ENCODE peak calls at places on chromosome 18, in six cellular contexts. N is T-helper 1 cell; Z is NCI-H2029 treated with DMSO at 0.1 percent for 48 hours; W is WERI-Rb-1; J is naive thymus-derived CD8-positive, alpha-beta T cell; C is lung. E is an unnamed sample.

GRCh38 chr18:30925795-30926194 is 116.7 kb downstream of the DSC3 start:
- DNase-seq in N (no peak), Z (no peak), W (no peak), J (no peak), C (no peak), E (no peak)

GRCh38 chr18:51622676-51623075 is 425.2 kb upstream of the MEX3C start:
- DNase-seq in N (no peak), Z (no peak), W (peak), J (no peak), C (no peak), E (no peak)

GRCh38 chr18:63578357-63578958 is 8.7 kb upstream of the SERPINB13 start:
- DNase-seq in N (peak), Z (no peak), W (peak), J (no peak), C (no peak), E (peak)

GRCh38 chr18:77054288-77054605 is 78.3 kb downstream of the MBP start:
- DNase-seq in N (peak), Z (no peak), W (peak), J (no peak), C (no peak), E (no peak)

GRCh38 chr18:72866901-72867701 is 686 bp downstream of the NETO1 start:
- DNase-seq in N (no peak), Z (no peak), W (peak), J (no peak), C (no peak), E (no peak)

GRCh38 chr18:31499157-31499524 is 1.2 kb downstream of the DSG2 start:
- DNase-seq in N (no peak), Z (no peak), W (no peak), J (no peak), C (no peak), E (peak)

GRCh38 chr18:44791520-44791919 is 110.8 kb downstream of the SETBP1 start:
- DNase-seq in N (no peak), Z (no peak), W (no peak), J (no peak), C (no peak), E (no peak)

GRCh38 chr18:28559511-28559910 is 382.6 kb upstream of the CDH2 start:
- DNase-seq in N (no peak), Z (no peak), W (no peak), J (no peak), C (no peak), E (no peak)

GRCh38 chr18:23640023-23640422 is 22.7 kb downstream of the ANKRD29 start:
- DNase-seq in N (no peak), Z (no peak), W (no peak), J (no peak), C (no peak), E (no peak)

GRCh38 chr18:80041424-80041823 is 7.2 kb downstream of the RBFA start:
- DNase-seq in N (no peak), Z (no peak), W (no peak), J (no peak), C (no peak), E (no peak)

GRCh38 chr18:2948038-2948437 is 64.9 kb downstream of the LPIN2 start:
- DNase-seq in N (no peak), Z (no peak), W (no peak), J (no peak), C (no peak), E (peak)

GRCh38 chr18:37403100-37403781 is 162.4 kb downstream of the CELF4 start:
- DNase-seq in N (no peak), Z (no peak), W (no peak), J (no peak), C (no peak), E (peak)

GRCh38 chr18:37222383-37223378 is 342.9 kb downstream of the CELF4 start:
- DNase-seq in N (no peak), Z (no peak), W (no peak), J (no peak), C (no peak), E (no peak)